ENCODE peak calls at places on chromosomes 5 and 9, in four cellular contexts. One of them, this sample, is unnamed.

GRCh38 chr9:77455312-77455927 is 192.7 kb downstream of the GNA14 start:
- DNase-seq in A549: peak
- DNase-seq in GM12865: peak
- DNase-seq in left cardiac atrium: no peak
- DNase-seq in this sample: no peak

GRCh38 chr5:111070272-111071134 is 1.0 kb upstream of the TSLP start:
- DNase-seq in A549: no peak
- DNase-seq in GM12865: peak
- DNase-seq in left cardiac atrium: peak
- DNase-seq in this sample: no peak

GRCh38 chr5:115360036-115360685 is 63.7 kb upstream of the CCDC112 start:
- DNase-seq in A549: no peak
- DNase-seq in GM12865: no peak
- DNase-seq in left cardiac atrium: no peak
- DNase-seq in this sample: no peak

GRCh38 chr5:124574521-124575436 is 171.7 kb downstream of the ZNF608 start:
- DNase-seq in A549: no peak
- DNase-seq in GM12865: no peak
- DNase-seq in left cardiac atrium: no peak
- DNase-seq in this sample: no peak

GRCh38 chr9:135815433-135816178 is 91.7 kb downstream of the CAMSAP1 start:
- DNase-seq in A549: no peak
- DNase-seq in GM12865: no peak
- DNase-seq in left cardiac atrium: no peak
- DNase-seq in this sample: no peak

GRCh38 chr5:65927497-65928340 is 1.3 kb downstream of the ERBIN start:
- DNase-seq in A549: peak
- DNase-seq in GM12865: peak
- DNase-seq in left cardiac atrium: no peak
- DNase-seq in this sample: no peak

GRCh38 chr9:18756712-18757125 is 276.3 kb downstream of the SAXO1 start:
- DNase-seq in A549: no peak
- DNase-seq in GM12865: peak
- DNase-seq in left cardiac atrium: no peak
- DNase-seq in this sample: no peak

GRCh38 chr5:141604318-141604717 is 14.5 kb downstream of the DIAPH1 start:
- DNase-seq in A549: peak
- DNase-seq in GM12865: no peak
- DNase-seq in left cardiac atrium: peak
- DNase-seq in this sample: peak

GRCh38 chr5:156411131-156411727 is 84.3 kb downstream of the SGCD start:
- DNase-seq in A549: peak
- DNase-seq in GM12865: no peak
- DNase-seq in left cardiac atrium: no peak
- DNase-seq in this sample: no peak

GRCh38 chr5:102975040-102975439 is 144.9 kb downstream of the GIN1 start:
- DNase-seq in A549: no peak
- DNase-seq in GM12865: no peak
- DNase-seq in left cardiac atrium: no peak
- DNase-seq in this sample: no peak

GRCh38 chr9:129697111-129697955 is 31.9 kb downstream of the PRRX2 start:
- DNase-seq in A549: peak
- DNase-seq in GM12865: no peak
- DNase-seq in left cardiac atrium: peak
- DNase-seq in this sample: peak

GRCh38 chr9:21813575-21814473 is 11.4 kb downstream of the MTAP start:
- DNase-seq in A549: no peak
- DNase-seq in GM12865: peak
- DNase-seq in left cardiac atrium: peak
- DNase-seq in this sample: peak

GRCh38 chr5:53002491-53002890 is 13.3 kb downstream of the ITGA2 start:
- DNase-seq in A549: no peak
- DNase-seq in GM12865: no peak
- DNase-seq in left cardiac atrium: no peak
- DNase-seq in this sample: no peak

GRCh38 chr9:109451311-109452025 is 46.6 kb downstream of the PTPN3 start:
- DNase-seq in A549: no peak
- DNase-seq in GM12865: no peak
- DNase-seq in left cardiac atrium: no peak
- DNase-seq in this sample: no peak

GRCh38 chr5:120927923-120928322 is 463.8 kb downstream of the PRR16 start:
- DNase-seq in A549: no peak
- DNase-seq in GM12865: no peak
- DNase-seq in left cardiac atrium: no peak
- DNase-seq in this sample: no peak

GRCh38 chr5:134420326-134420725 is 8.6 kb upstream of the CDKN2AIPNL start:
- DNase-seq in A549: no peak
- DNase-seq in GM12865: no peak
- DNase-seq in left cardiac atrium: no peak
- DNase-seq in this sample: no peak

GRCh38 chr5:15021286-15022046 is 149.9 kb upstream of the ANKH start:
- DNase-seq in A549: no peak
- DNase-seq in GM12865: no peak
- DNase-seq in left cardiac atrium: no peak
- DNase-seq in this sample: no peak

GRCh38 chr9:116987902-116988301 is 300.8 kb downstream of the TRIM32 start:
- DNase-seq in A549: no peak
- DNase-seq in GM12865: no peak
- DNase-seq in left cardiac atrium: no peak
- DNase-seq in this sample: no peak

GRCh38 chr9:131724678-131725077 is 15.2 kb downstream of the RAPGEF1 start:
- DNase-seq in A549: no peak
- DNase-seq in GM12865: peak
- DNase-seq in left cardiac atrium: no peak
- DNase-seq in this sample: no peak

GRCh38 chr9:37415011-37415719 is 7.3 kb upstream of the GRHPR start:
- DNase-seq in A549: peak
- DNase-seq in GM12865: peak
- DNase-seq in left cardiac atrium: peak
- DNase-seq in this sample: peak

GRCh38 chr5:81140942-81141341 is 92.2 kb upstream of the CKMT2 start:
- DNase-seq in A549: no peak
- DNase-seq in GM12865: no peak
- DNase-seq in left cardiac atrium: peak
- DNase-seq in this sample: peak

GRCh38 chr9:98962861-98963260 is 19.2 kb downstream of the COL15A1 start:
- DNase-seq in A549: no peak
- DNase-seq in GM12865: no peak
- DNase-seq in left cardiac atrium: no peak
- DNase-seq in this sample: no peak

GRCh38 chr5:160451281-160451680 is 29.6 kb downstream of the PTTG1 start:
- DNase-seq in A549: no peak
- DNase-seq in GM12865: no peak
- DNase-seq in left cardiac atrium: no peak
- DNase-seq in this sample: no peak

GRCh38 chr5:591746-592145 is 20.4 kb upstream of the CEP72 start:
- DNase-seq in A549: no peak
- DNase-seq in GM12865: no peak
- DNase-seq in left cardiac atrium: no peak
- DNase-seq in this sample: no peak

GRCh38 chr9:106560540-106560939 is 302.4 kb upstream of the ZNF462 start:
- DNase-seq in A549: no peak
- DNase-seq in GM12865: no peak
- DNase-seq in left cardiac atrium: no peak
- DNase-seq in this sample: no peak

GRCh38 chr5:74161171-74161570 is 479.4 kb downstream of the ENC1 start:
- DNase-seq in A549: no peak
- DNase-seq in GM12865: no peak
- DNase-seq in left cardiac atrium: no peak
- DNase-seq in this sample: no peak

GRCh38 chr9:35112257-35113020 is 3.2 kb downstream of the ATOSB start:
- DNase-seq in A549: no peak
- DNase-seq in GM12865: no peak
- DNase-seq in left cardiac atrium: peak
- DNase-seq in this sample: no peak

GRCh38 chr5:102314328-102314727 is 18.2 kb upstream of the SLCO4C1 start:
- DNase-seq in A549: no peak
- DNase-seq in GM12865: no peak
- DNase-seq in left cardiac atrium: no peak
- DNase-seq in this sample: no peak

GRCh38 chr9:95336281-95336680 is 18.8 kb upstream of the FANCC start:
- DNase-seq in A549: no peak
- DNase-seq in GM12865: peak
- DNase-seq in left cardiac atrium: no peak
- DNase-seq in this sample: no peak

GRCh38 chr5:1089621-1090040 is 22.2 kb downstream of the SLC12A7 start:
- DNase-seq in A549: no peak
- DNase-seq in GM12865: no peak
- DNase-seq in left cardiac atrium: no peak
- DNase-seq in this sample: no peak

GRCh38 chr9:111979561-111979960 is 82.9 kb downstream of the UGCG start:
- DNase-seq in A549: no peak
- DNase-seq in GM12865: no peak
- DNase-seq in left cardiac atrium: no peak
- DNase-seq in this sample: no peak

GRCh38 chr9:79663878-79664277 is 92.1 kb downstream of the TLE4 start:
- DNase-seq in A549: no peak
- DNase-seq in GM12865: no peak
- DNase-seq in left cardiac atrium: no peak
- DNase-seq in this sample: no peak

This sample was measured in uterus.